ENCODE peak calls at places on chromosomes 16 and 17, in seven cellular contexts. C, P, F, V, M, A and D are unnamed samples.

GRCh38 chr17:17666111-17666714 is 15.0 kb upstream of the RAI1 start:
- DNase-seq in C (peak; percentile 33), P (no peak), F (peak; percentile 82), V (no peak), M (peak; percentile 63), A (no peak), D (peak; percentile 56)

GRCh38 chr16:86011532-86011931 is 112.6 kb downstream of the IRF8 start:
- DNase-seq in C (no peak), P (no peak), F (no peak), V (no peak), M (no peak), A (no peak), D (no peak)

GRCh38 chr16:83952587-83952939 is 477 bp upstream of the OSGIN1 start:
- DNase-seq in C (no peak), P (no peak), F (no peak), V (no peak), M (no peak), A (no peak), D (no peak)

GRCh38 chr17:8887834-8888703 is 20.6 kb upstream of the PIK3R6 start:
- DNase-seq in C (no peak), P (no peak), F (no peak), V (peak; percentile 16), M (no peak), A (peak; percentile 97), D (no peak)

GRCh38 chr17:16486373-16487250 is 5.4 kb downstream of the LRRC75A start:
- DNase-seq in C (peak; percentile 93), P (peak; percentile 39), F (peak; percentile 44), V (peak; percentile 99), M (no peak), A (peak; percentile 82), D (peak; percentile 96)

GRCh38 chr17:7173687-7174602 is 5.2 kb downstream of the ASGR1 start:
- DNase-seq in C (peak; percentile 72), P (no peak), F (no peak), V (peak; percentile 15), M (no peak), A (peak; percentile 96), D (peak; percentile 66)

GRCh38 chr16:13873835-13874438 is 46.0 kb upstream of the ERCC4 start:
- DNase-seq in C (no peak), P (no peak), F (peak; percentile 2), V (no peak), M (peak; percentile 23), A (peak; percentile 54), D (no peak)

GRCh38 chr16:89176147-89176690 is 4.7 kb downstream of the CDH15 start:
- DNase-seq in C (no peak), P (no peak), F (no peak), V (no peak), M (no peak), A (no peak), D (no peak)

GRCh38 chr16:89369266-89369895 is 121.0 kb downstream of the ANKRD11 start:
- DNase-seq in C (no peak), P (no peak), F (no peak), V (no peak), M (no peak), A (no peak), D (no peak)

GRCh38 chr16:77888786-77889185 is 100.4 kb downstream of the VAT1L start:
- DNase-seq in C (no peak), P (no peak), F (peak; percentile 45), V (no peak), M (no peak), A (no peak), D (no peak)

GRCh38 chr16:79613009-79613408 is 12.5 kb upstream of the MAF start:
- DNase-seq in C (no peak), P (no peak), F (no peak), V (no peak), M (no peak), A (no peak), D (no peak)

GRCh38 chr16:67296422-67296821 is 17.1 kb downstream of the PLEKHG4 start:
- DNase-seq in C (no peak), P (no peak), F (peak; percentile 92), V (no peak), M (no peak), A (no peak), D (no peak)

GRCh38 chr16:81067166-81067565 is 9.9 kb downstream of the C16orf46 start:
- DNase-seq in C (no peak), P (no peak), F (no peak), V (no peak), M (no peak), A (no peak), D (no peak)

GRCh38 chr17:1713878-1714487 is 3.8 kb upstream of the TLCD2 start:
- DNase-seq in C (peak; percentile 62), P (no peak), F (peak; percentile 32), V (peak; percentile 82), M (no peak), A (peak; percentile 93), D (peak; percentile 65)

GRCh38 chr16:28589930-28590329 is 6.9 kb downstream of the SULT1A2 start:
- DNase-seq in C (no peak), P (no peak), F (no peak), V (no peak), M (no peak), A (no peak), D (no peak)

GRCh38 chr16:70476272-70477020 is 22.1 kb downstream of the FCSK start:
- DNase-seq in C (no peak), P (no peak), F (peak; percentile 83), V (peak; percentile 45), M (no peak), A (no peak), D (no peak)

GRCh38 chr16:83915491-83915890 is 16.6 kb downstream of the MLYCD start:
- DNase-seq in C (no peak), P (no peak), F (no peak), V (no peak), M (no peak), A (no peak), D (no peak)

GRCh38 chr17:44110823-44111633 is 12.4 kb downstream of the HDAC5 start:
- DNase-seq in C (peak; percentile 100), P (peak; percentile 97), F (peak; percentile 86), V (peak; percentile 78), M (peak; percentile 62), A (peak; percentile 96), D (peak; percentile 99)

GRCh38 chr17:44111777-44112176 is 11.7 kb downstream of the HDAC5 start:
- DNase-seq in C (no peak), P (no peak), F (no peak), V (no peak), M (no peak), A (no peak), D (no peak)

GRCh38 chr17:44113382-44113781 is 10.1 kb downstream of the HDAC5 start:
- DNase-seq in C (no peak), P (no peak), F (no peak), V (no peak), M (no peak), A (no peak), D (no peak)

GRCh38 chr17:44113868-44114840 is 9.3 kb downstream of the HDAC5 start:
- DNase-seq in C (no peak), P (no peak), F (no peak), V (no peak), M (no peak), A (no peak), D (no peak)

GRCh38 chr17:44112284-44113280 is 10.9 kb downstream of the HDAC5 start:
- DNase-seq in C (peak; percentile 96), P (no peak), F (no peak), V (no peak), M (no peak), A (no peak), D (no peak)
- H3K4me1 ChIP-seq in C (peaks cover 90% of the 10 kb centered on the region), P (peaks cover 57% of the 10 kb centered on the region), F (peaks cover 38% of the 10 kb centered on the region), V (peaks cover 10% of the 10 kb centered on the region), M (peaks cover 26% of the 10 kb centered on the region), A (peaks cover 5% of the 10 kb centered on the region), D (peaks cover 37% of the 10 kb centered on the region)

DNA sequence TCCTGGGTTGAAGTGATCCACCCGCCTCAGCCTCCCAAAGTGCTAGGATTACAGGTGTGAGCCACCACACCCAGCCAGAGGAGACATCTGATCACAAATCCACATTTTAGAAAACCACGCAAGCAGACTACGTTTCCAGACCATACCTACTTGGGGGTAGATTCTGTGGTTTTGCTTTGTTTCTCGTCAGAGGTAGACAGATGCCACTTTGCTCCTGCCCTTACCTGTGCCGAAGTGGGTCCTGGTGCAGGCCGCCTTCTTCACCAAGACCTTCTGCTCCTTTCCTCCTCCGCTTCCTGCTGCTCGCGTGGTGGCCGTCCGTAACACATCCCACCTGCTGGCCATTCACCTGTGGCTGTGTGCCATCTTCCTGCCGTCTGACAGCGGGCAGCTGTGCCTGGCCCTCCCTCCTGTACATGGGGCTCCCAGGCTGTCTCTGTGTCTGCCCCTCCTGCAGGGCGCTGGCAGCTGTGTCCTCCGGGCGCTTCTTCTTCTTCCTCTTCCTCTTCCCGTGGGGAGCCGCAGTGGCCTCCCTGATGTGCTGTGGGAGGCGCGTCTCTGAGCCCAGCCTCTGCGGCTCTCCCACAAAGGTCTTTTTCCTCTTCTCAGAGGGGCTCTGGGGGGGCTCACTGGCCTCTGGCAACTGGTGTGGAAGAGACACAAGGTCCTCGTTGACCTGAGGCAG is 21.2 kb upstream of the CYTH1 start:
- DNase-seq in C (no peak), P (no peak), F (no peak), V (no peak), M (no peak), A (no peak), D (peak; percentile 65)
- H3K4me1 ChIP-seq in C (peaks cover 13% of the 10 kb centered on the region), P (no peaks in the 10 kb centered on the region), F (no peaks in the 10 kb centered on the region), V (no peaks in the 10 kb centered on the region), M (no peaks in the 10 kb centered on the region), A (no peaks in the 10 kb centered on the region), D (no peaks in the 10 kb centered on the region)

GRCh38 chr16:69191136-69191535 is 4.2 kb downstream of the SNTB2 start:
- DNase-seq in C (no peak), P (no peak), F (no peak), V (no peak), M (no peak), A (no peak), D (no peak)

GRCh38 chr16:69188716-69189115 is 1.8 kb downstream of the SNTB2 start:
- DNase-seq in C (no peak), P (no peak), F (peak; percentile 67), V (no peak), M (no peak), A (no peak), D (no peak)

GRCh38 chr16:69190598-69190997 is 3.6 kb downstream of the SNTB2 start:
- DNase-seq in C (no peak), P (no peak), F (no peak), V (no peak), M (peak; percentile 31), A (no peak), D (no peak)

GRCh38 chr16:69187891-69188451 is 1.0 kb downstream of the SNTB2 start:
- DNase-seq in C (peak; percentile 77), P (no peak), F (no peak), V (peak; percentile 51), M (peak; percentile 67), A (no peak), D (peak; percentile 61)

GRCh38 chr16:69190046-69190588 is 3.2 kb downstream of the SNTB2 start:
- DNase-seq in C (no peak), P (no peak), F (no peak), V (no peak), M (no peak), A (no peak), D (no peak)
- H3K4me1 ChIP-seq in C (peaks cover 38% of the 10 kb centered on the region), P (peaks cover 43% of the 10 kb centered on the region), F (peaks cover 24% of the 10 kb centered on the region), V (peaks cover 5% of the 10 kb centered on the region), M (peaks cover 28% of the 10 kb centered on the region), A (no peaks in the 10 kb centered on the region), D (peaks cover 24% of the 10 kb centered on the region)

DNA sequence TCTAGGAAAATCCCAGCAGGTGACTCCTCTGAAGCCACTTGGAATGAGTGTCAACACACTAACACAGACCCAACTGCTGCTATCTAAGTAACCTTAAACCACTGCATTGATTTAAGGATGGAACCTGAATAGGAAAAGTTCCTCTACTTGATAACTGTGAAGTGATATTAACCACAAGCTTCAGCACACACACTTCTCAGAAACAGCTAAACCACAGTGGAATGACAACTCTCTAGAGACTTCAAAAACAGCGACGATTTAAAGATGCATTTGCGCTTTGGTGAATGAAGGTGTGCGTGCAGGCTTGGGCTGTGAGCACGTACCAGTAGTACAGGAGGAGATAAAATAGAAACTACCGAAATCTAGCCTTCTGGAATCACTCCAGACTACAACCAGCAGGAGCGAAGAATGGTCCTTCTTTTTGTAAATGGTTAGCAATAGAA is 137.6 kb upstream of the CORO6 start:
- DNase-seq in C (no peak), P (no peak), F (peak; percentile 39), V (peak; percentile 62), M (peak; percentile 67), A (no peak), D (no peak)
- H3K4me1 ChIP-seq in C (peaks cover 22% of the 10 kb centered on the region), P (peaks cover 5% of the 10 kb centered on the region), F (no peaks in the 10 kb centered on the region), V (no peaks in the 10 kb centered on the region), M (peaks cover 52% of the 10 kb centered on the region), A (no peaks in the 10 kb centered on the region), D (no peaks in the 10 kb centered on the region)